ENCODE peak calls at places on chromosomes 4 and X, in nine cellular contexts. F is upper lobe of right lung; Y is mammary epithelial cell; T is lower lobe of right lung; O is kidney tubule cell; B is adipocyte; L is right atrium auricular region; H is activated CD8-positive, alpha-beta T cell treated with anti-CD3 and anti-CD28 coated beads, Interleukin-2, amount 10 ng/mL, durations not matched to agents 7 days and 5 days; E is NCI-H526 treated with DMSO at 0.1 percent for 48 hours. N is an unnamed sample.

GRCh38 chr4:33316033-33316432 is 2595.9 kb downstream of the PCDH7 start:
- DNase-seq in F (no peak), Y (no peak), T (no peak), O (no peak), B (no peak), L (no peak), H (no peak), E (no peak), N (no peak)

GRCh38 chrX:100643212-100643611 is 787 bp upstream of the SRPX2 start:
- DNase-seq in F (no peak), Y (peak), T (no peak), O (no peak), B (no peak), L (no peak), H (no peak), E (no peak), N (no peak)

GRCh38 chr4:48483006-48483776 is at the start of gene SLC10A4:
- DNase-seq in F (peak), Y (no peak), T (peak), O (no peak), B (peak), L (no peak), H (no peak), E (peak), N (peak)

GRCh38 chr4:163693211-163693610 is 198.7 kb downstream of the TMA16 start:
- DNase-seq in F (no peak), Y (no peak), T (no peak), O (peak), B (no peak), L (no peak), H (no peak), E (no peak), N (no peak)

GRCh38 chr4:53713296-53713695 is 122.0 kb upstream of the LNX1 start:
- DNase-seq in F (no peak), Y (no peak), T (no peak), O (no peak), B (peak), L (no peak), H (no peak), E (no peak), N (no peak)

GRCh38 chr4:125433453-125433852 is 118.7 kb downstream of the FAT4 start:
- DNase-seq in F (no peak), Y (no peak), T (no peak), O (no peak), B (peak), L (no peak), H (no peak), E (no peak), N (no peak)

GRCh38 chrX:155005190-155005589 is 17.3 kb downstream of the F8 start:
- DNase-seq in F (no peak), Y (no peak), T (no peak), O (no peak), B (no peak), L (no peak), H (no peak), E (no peak), N (no peak)

GRCh38 chr4:65592089-65592488 is 78.2 kb downstream of the EPHA5 start:
- DNase-seq in F (no peak), Y (no peak), T (no peak), O (no peak), B (no peak), L (no peak), H (no peak), E (no peak), N (no peak)

GRCh38 chr4:132437117-132437516 is 712.0 kb upstream of the PCDH10 start:
- DNase-seq in F (no peak), Y (no peak), T (no peak), O (no peak), B (no peak), L (no peak), H (no peak), E (no peak), N (no peak)

GRCh38 chr4:2286904-2287593 is 25.1 kb upstream of the MXD4 start:
- DNase-seq in F (peak), Y (no peak), T (no peak), O (no peak), B (no peak), L (no peak), H (no peak), E (no peak), N (peak)

GRCh38 chr4:153205757-153206156 is 1.5 kb downstream of the TRIM2 start:
- DNase-seq in F (no peak), Y (peak), T (no peak), O (peak), B (no peak), L (no peak), H (no peak), E (peak), N (no peak)

GRCh38 chr4:147371661-147372060 is 109.2 kb upstream of the EDNRA start:
- DNase-seq in F (no peak), Y (peak), T (no peak), O (peak), B (no peak), L (no peak), H (no peak), E (no peak), N (no peak)

GRCh38 chrX:23737413-23737812 is 5.7 kb downstream of the ACOT9 start:
- DNase-seq in F (no peak), Y (no peak), T (no peak), O (no peak), B (peak), L (no peak), H (no peak), E (no peak), N (no peak)

GRCh38 chrX:109362101-109362500 is 119.8 kb downstream of the GUCY2F start:
- DNase-seq in F (no peak), Y (no peak), T (no peak), O (no peak), B (no peak), L (no peak), H (no peak), E (no peak), N (no peak)

GRCh38 chr4:166172619-166173018 is 299.6 kb downstream of the TLL1 start:
- DNase-seq in F (no peak), Y (no peak), T (no peak), O (no peak), B (no peak), L (no peak), H (no peak), E (no peak), N (no peak)

GRCh38 chr4:37279894-37280592 is 35.5 kb downstream of the NWD2 start:
- DNase-seq in F (no peak), Y (peak), T (no peak), O (peak), B (no peak), L (no peak), H (no peak), E (no peak), N (no peak)

GRCh38 chr4:30619679-30620078 is 100.5 kb upstream of the PCDH7 start:
- DNase-seq in F (no peak), Y (no peak), T (no peak), O (no peak), B (no peak), L (no peak), H (no peak), E (no peak), N (no peak)

GRCh38 chr4:155665054-155665453 is 1.6 kb upstream of the GUCY1A1 start:
- DNase-seq in F (no peak), Y (no peak), T (no peak), O (no peak), B (no peak), L (no peak), H (no peak), E (no peak), N (no peak)

GRCh38 chrX:45191820-45192409 is 8.8 kb downstream of the DIPK2B start:
- DNase-seq in F (no peak), Y (no peak), T (no peak), O (no peak), B (no peak), L (no peak), H (no peak), E (no peak), N (no peak)

GRCh38 chr4:143294310-143294709 is 42.4 kb upstream of the GAB1 start:
- DNase-seq in F (peak), Y (no peak), T (peak), O (no peak), B (peak), L (peak), H (no peak), E (no peak), N (no peak)

GRCh38 chr4:146465628-146466027 is 56.1 kb downstream of the SLC10A7 start:
- DNase-seq in F (no peak), Y (no peak), T (no peak), O (no peak), B (peak), L (no peak), H (no peak), E (no peak), N (no peak)

GRCh38 chrX:131675596-131676194 is 131.8 kb downstream of the OR13H1 start:
- DNase-seq in F (no peak), Y (peak), T (no peak), O (peak), B (peak), L (no peak), H (no peak), E (no peak), N (no peak)

GRCh38 chrX:46545111-46546005 is at the start of gene ZNF674:
- DNase-seq in F (peak), Y (peak), T (peak), O (peak), B (peak), L (peak), H (peak), E (peak), N (peak)

GRCh38 chr4:162061214-162061613 is 102.6 kb downstream of the FSTL5 start:
- DNase-seq in F (no peak), Y (peak), T (no peak), O (peak), B (peak), L (no peak), H (no peak), E (no peak), N (no peak)

GRCh38 chr4:88592600-88593448 is 544 bp downstream of the HERC3 start:
- DNase-seq in F (peak), Y (peak), T (peak), O (peak), B (peak), L (peak), H (peak), E (peak), N (peak)

GRCh38 chr4:108601517-108601916 is 18.9 kb upstream of the RPL34 start:
- DNase-seq in F (no peak), Y (peak), T (no peak), O (no peak), B (no peak), L (no peak), H (no peak), E (no peak), N (no peak)

GRCh38 chr4:182808673-182809416 is 108.3 kb downstream of the DCTD start:
- DNase-seq in F (no peak), Y (no peak), T (no peak), O (no peak), B (no peak), L (no peak), H (peak), E (no peak), N (no peak)

GRCh38 chrX:152904151-152905080 is 6.5 kb downstream of the ZNF185 start:
- DNase-seq in F (peak), Y (peak), T (no peak), O (peak), B (peak), L (no peak), H (peak), E (peak), N (no peak)

GRCh38 chr4:1084796-1085403 is 28.5 kb downstream of the RNF212 start:
- DNase-seq in F (no peak), Y (no peak), T (no peak), O (no peak), B (no peak), L (no peak), H (no peak), E (no peak), N (no peak)

GRCh38 chr4:14850374-14851097 is 151.7 kb upstream of the CPEB2 start:
- DNase-seq in F (no peak), Y (no peak), T (no peak), O (peak), B (no peak), L (no peak), H (no peak), E (no peak), N (no peak)

GRCh38 chr4:54657556-54658313 is at the start of gene KIT:
- DNase-seq in F (peak), Y (no peak), T (peak), O (no peak), B (peak), L (no peak), H (peak), E (peak), N (peak)

GRCh38 chrX:47175588-47175980 is 18.0 kb upstream of the UBA1 start:
- DNase-seq in F (no peak), Y (no peak), T (no peak), O (no peak), B (no peak), L (no peak), H (no peak), E (no peak), N (peak)

GRCh38 chr4:110196871-110197420 is 1.5 kb downstream of the ELOVL6 start:
- DNase-seq in F (no peak), Y (peak), T (no peak), O (no peak), B (peak), L (no peak), H (peak), E (peak), N (no peak)

GRCh38 chr4:140097572-140097971 is 56.4 kb downstream of the MAML3 start:
- DNase-seq in F (no peak), Y (peak), T (no peak), O (no peak), B (no peak), L (no peak), H (no peak), E (no peak), N (no peak)

GRCh38 chr4:10639664-10640063 is 44.9 kb downstream of the CLNK start:
- DNase-seq in F (no peak), Y (peak), T (no peak), O (no peak), B (no peak), L (no peak), H (no peak), E (no peak), N (no peak)

GRCh38 chr4:6052679-6053078 is 34.4 kb upstream of the C4orf50 start:
- DNase-seq in F (no peak), Y (no peak), T (no peak), O (no peak), B (no peak), L (no peak), H (no peak), E (no peak), N (no peak)

GRCh38 chr4:127642169-127642568 is 9.4 kb downstream of the INTU start:
- DNase-seq in F (no peak), Y (no peak), T (no peak), O (no peak), B (peak), L (no peak), H (no peak), E (no peak), N (no peak)

GRCh38 chr4:48375651-48376291 is 34.4 kb downstream of the SLAIN2 start:
- DNase-seq in F (no peak), Y (peak), T (no peak), O (peak), B (peak), L (no peak), H (no peak), E (no peak), N (no peak)

GRCh38 chr4:100547541-100548208 is 29.9 kb upstream of the EMCN start:
- DNase-seq in F (no peak), Y (no peak), T (no peak), O (peak), B (no peak), L (no peak), H (no peak), E (no peak), N (no peak)

GRCh38 chrX:150363561-150364346 is 637 bp downstream of the MAMLD1 start:
- DNase-seq in F (peak), Y (peak), T (peak), O (peak), B (peak), L (no peak), H (peak), E (no peak), N (no peak)

N was measured in left lung.